ENCODE peak calls at places on chromosome 22, in five cellular contexts. F is stimulated activated CD4-positive, alpha-beta T cell treated with anti-CD3 and anti-CD28 coated beads, Interleukin-12 subunit alpha, Interleukin-12 subunit beta, amount 100 ng/mL, for 48 hours; T is adrenal gland; Q is stimulated activated naive CD4-positive, alpha-beta T cell treated with Interleukin-2 at 50 U/mL for 16 hours; W is mesenteric fat pad. C is an unnamed sample.

GRCh38 chr22:22371031-22371541 is 126.5 kb downstream of the VPREB1 start:
- DNase-seq in F (no peak), T (peak), Q (no peak), W (no peak), C (peak)

GRCh38 chr22:50317178-50317577 is 9.6 kb downstream of the DENND6B start:
- DNase-seq in F (no peak), T (no peak), Q (no peak), W (no peak), C (no peak)

GRCh38 chr22:39361495-39361894 is 11.7 kb downstream of the SYNGR1 start:
- DNase-seq in F (no peak), T (no peak), Q (no peak), W (no peak), C (no peak)

GRCh38 chr22:37258005-37258790 is 14.1 kb upstream of the RAC2 start:
- DNase-seq in F (no peak), T (no peak), Q (no peak), W (no peak), C (no peak)

GRCh38 chr22:45334528-45334927 is 24.8 kb downstream of the FAM118A start:
- DNase-seq in F (no peak), T (no peak), Q (no peak), W (no peak), C (no peak)

GRCh38 chr22:50261615-50262459 is at the start of gene MAPK12:
- DNase-seq in F (no peak), T (no peak), Q (no peak), W (no peak), C (peak)

GRCh38 chr22:34019190-34019845 is 99.0 kb upstream of the LARGE1 start:
- DNase-seq in F (no peak), T (no peak), Q (no peak), W (no peak), C (no peak)

GRCh38 chr22:45629469-45630089 is 42.1 kb upstream of the ATXN10 start:
- DNase-seq in F (no peak), T (no peak), Q (no peak), W (no peak), C (no peak)

GRCh38 chr22:26777402-26777801 is 120.0 kb downstream of the MIAT start:
- DNase-seq in F (no peak), T (peak), Q (no peak), W (no peak), C (no peak)

GRCh38 chr22:23137468-23137867 is 4.3 kb downstream of the RSPH14 start:
- DNase-seq in F (no peak), T (no peak), Q (no peak), W (no peak), C (no peak)

GRCh38 chr22:17866621-17867020 is 92.4 kb upstream of the BID start:
- DNase-seq in F (no peak), T (no peak), Q (no peak), W (no peak), C (no peak)

GRCh38 chr22:39893526-39893925 is at the start of gene ENTHD1:
- DNase-seq in F (no peak), T (no peak), Q (no peak), W (no peak), C (no peak)

GRCh38 chr22:22692707-22693530 is 48.5 kb downstream of the GGTLC2 start:
- DNase-seq in F (peak), T (peak), Q (peak), W (peak), C (no peak)

GRCh38 chr22:33677536-33677935 is 242.7 kb downstream of the LARGE1 start:
- DNase-seq in F (no peak), T (no peak), Q (no peak), W (no peak), C (no peak)

GRCh38 chr22:26550498-26551033 is 38.3 kb upstream of the TFIP11 start:
- DNase-seq in F (no peak), T (peak), Q (no peak), W (no peak), C (peak)

GRCh38 chr22:50508897-50509296 is 873 bp downstream of the NCAPH2 start:
- DNase-seq in F (no peak), T (no peak), Q (no peak), W (no peak), C (no peak)

GRCh38 chr22:41417622-41418390 is 28.8 kb downstream of the TOB2 start:
- DNase-seq in F (no peak), T (peak), Q (no peak), W (peak), C (peak)

GRCh38 chr22:48343461-48343860 is 1484.2 kb downstream of the BRD1 start:
- DNase-seq in F (no peak), T (no peak), Q (no peak), W (no peak), C (no peak)

GRCh38 chr22:29311468-29312217 is 3.9 kb downstream of the RASL10A start:
- DNase-seq in F (no peak), T (no peak), Q (no peak), W (peak), C (no peak)

GRCh38 chr22:37708580-37709444 is 12.0 kb downstream of the TRIOBP start:
- DNase-seq in F (no peak), T (no peak), Q (no peak), W (no peak), C (peak)

GRCh38 chr22:41664951-41665350 is 23.7 kb downstream of the SNU13 start:
- DNase-seq in F (no peak), T (no peak), Q (no peak), W (no peak), C (no peak)

GRCh38 chr22:30279389-30279788 is 9.9 kb downstream of the CASTOR1 start:
- DNase-seq in F (no peak), T (peak), Q (no peak), W (no peak), C (peak)

GRCh38 chr22:17171313-17172171 is 12.5 kb upstream of the HDHD5 start:
- DNase-seq in F (peak), T (peak), Q (peak), W (peak), C (peak)

GRCh38 chr22:49921508-49922278 is 3.3 kb downstream of the CRELD2 start:
- DNase-seq in F (no peak), T (no peak), Q (no peak), W (no peak), C (no peak)

GRCh38 chr22:41092847-41093371 is 517 bp downstream of the EP300 start:
- DNase-seq in F (peak), T (peak), Q (no peak), W (no peak), C (no peak)

GRCh38 chr22:44037519-44038370 is 13.6 kb downstream of the PARVB start:
- DNase-seq in F (no peak), T (peak), Q (no peak), W (no peak), C (peak)

GRCh38 chr22:45830531-45831245 is 146.3 kb downstream of the WNT7B start:
- DNase-seq in F (no peak), T (no peak), Q (no peak), W (no peak), C (no peak)

GRCh38 chr22:32909561-32910348 is 108.2 kb downstream of the TIMP3 start:
- DNase-seq in F (no peak), T (peak), Q (no peak), W (no peak), C (no peak)

GRCh38 chr22:36350751-36351594 is 36.8 kb downstream of the MYH9 start:
- DNase-seq in F (no peak), T (peak), Q (no peak), W (no peak), C (no peak)

GRCh38 chr22:39229688-39230260 is 15.0 kb downstream of the PDGFB start:
- DNase-seq in F (no peak), T (no peak), Q (no peak), W (no peak), C (no peak)

GRCh38 chr22:24758164-24758799 is 16.2 kb downstream of the PIWIL3 start:
- DNase-seq in F (peak), T (peak), Q (peak), W (no peak), C (peak)

GRCh38 chr22:30432520-30432919 is 7.0 kb downstream of the MTFP1 start:
- DNase-seq in F (no peak), T (no peak), Q (no peak), W (no peak), C (no peak)

GRCh38 chr22:29816128-29816527 is 21.9 kb downstream of the ASCC2 start:
- DNase-seq in F (no peak), T (peak), Q (no peak), W (no peak), C (peak)